ENCODE peak calls at places on chromosomes 4 and X, in nine cellular contexts. R is islet precursor cell; G is activated CD8-positive, alpha-beta memory T cell treated with anti-CD3 and anti-CD28 coated beads for 48 hours; U is HFFc6; P is GM19239; J is A549; N is pancreas; I is GM23248; X is cardiac muscle cell. S is an unnamed sample.

GRCh38 chrX:18973527-18974192 is 10.3 kb downstream of the PHKA2 start:
- DNase-seq in R (no peak), G (no peak), U (no peak), P (no peak), J (no peak), N (peak), I (no peak), X (no peak), S (no peak)

GRCh38 chrX:9569875-9570274 is 105.0 kb downstream of the TBL1X start:
- DNase-seq in R (no peak), G (no peak), U (no peak), P (no peak), J (no peak), N (no peak), I (no peak), X (no peak), S (peak)

GRCh38 chr4:18695733-18696527 is 674.4 kb upstream of the LCORL start:
- DNase-seq in R (no peak), G (no peak), U (no peak), P (no peak), J (no peak), N (no peak), I (no peak), X (no peak), S (no peak)

GRCh38 chr4:41133619-41134018 is 80.7 kb downstream of the APBB2 start:
- DNase-seq in R (peak), G (no peak), U (no peak), P (no peak), J (no peak), N (no peak), I (no peak), X (peak), S (no peak)

GRCh38 chr4:15542795-15543194 is 73.1 kb downstream of the CC2D2A start:
- DNase-seq in R (no peak), G (no peak), U (no peak), P (no peak), J (no peak), N (peak), I (no peak), X (no peak), S (no peak)

GRCh38 chrX:124555036-124555595 is 208.8 kb downstream of the SH2D1A start:
- DNase-seq in R (peak), G (no peak), U (peak), P (no peak), J (no peak), N (no peak), I (peak), X (no peak), S (peak)

GRCh38 chr4:187309456-187309855 is 585.8 kb upstream of the FAT1 start:
- DNase-seq in R (no peak), G (no peak), U (peak), P (no peak), J (no peak), N (no peak), I (peak), X (no peak), S (peak)

GRCh38 chrX:125810856-125811255 is 355.2 kb downstream of the DCAF12L2 start:
- DNase-seq in R (no peak), G (no peak), U (no peak), P (no peak), J (no peak), N (no peak), I (no peak), X (no peak), S (no peak)

GRCh38 chr4:8917868-8918783 is 46.5 kb upstream of the HMX1 start:
- DNase-seq in R (peak), G (peak), U (peak), P (peak), J (peak), N (peak), I (peak), X (peak), S (peak)

GRCh38 chrX:22481436-22481835 is 208.7 kb downstream of the CBLL2 start:
- DNase-seq in R (no peak), G (no peak), U (peak), P (no peak), J (no peak), N (no peak), I (no peak), X (no peak), S (peak)

GRCh38 chr4:10333942-10334341 is 123.3 kb downstream of the ZNF518B start:
- DNase-seq in R (peak), G (no peak), U (no peak), P (no peak), J (no peak), N (no peak), I (no peak), X (no peak), S (peak)

GRCh38 chrX:40998123-40998522 is 87.1 kb upstream of the USP9X start:
- DNase-seq in R (no peak), G (no peak), U (no peak), P (no peak), J (no peak), N (no peak), I (no peak), X (no peak), S (no peak)

GRCh38 chr4:7285244-7286122 is 93.1 kb downstream of the SORCS2 start:
- DNase-seq in R (no peak), G (no peak), U (no peak), P (no peak), J (no peak), N (no peak), I (no peak), X (no peak), S (no peak)

S was measured in AG10803.